ENCODE peak calls at places on chromosomes 4 and X, in ten cellular contexts. One of them, this sample, is unnamed.

GRCh38 chrX:13499736-13500135 is 69.7 kb upstream of the EGFL6 start:
- DNase-seq in LNCaP clone FGC: no peak
- DNase-seq in AG09309: no peak
- DNase-seq in cardiac muscle cell: no peak
- DNase-seq in AG10803: no peak
- DNase-seq in sigmoid colon: no peak
- DNase-seq in CD4-positive, CD25-positive, alpha-beta regulatory T cell: no peak
- DNase-seq in H1: no peak
- DNase-seq in CD8-positive, alpha-beta T cell: no peak
- DNase-seq in AG04450: no peak
- DNase-seq in this sample: no peak

GRCh38 chr4:133131829-133132485 is 17.1 kb upstream of the PCDH10 start:
- DNase-seq in LNCaP clone FGC: no peak
- DNase-seq in AG09309: no peak
- DNase-seq in cardiac muscle cell: peak; percentile 14
- DNase-seq in AG10803: no peak
- DNase-seq in sigmoid colon: no peak
- DNase-seq in CD4-positive, CD25-positive, alpha-beta regulatory T cell: no peak
- DNase-seq in H1: no peak
- DNase-seq in CD8-positive, alpha-beta T cell: no peak
- DNase-seq in AG04450: no peak
- DNase-seq in this sample: no peak

GRCh38 chr4:187302456-187302855 is 578.8 kb upstream of the FAT1 start:
- DNase-seq in LNCaP clone FGC: no peak
- DNase-seq in AG09309: peak; percentile 46
- DNase-seq in cardiac muscle cell: peak; percentile 52
- DNase-seq in AG10803: peak; percentile 85
- DNase-seq in sigmoid colon: no peak
- DNase-seq in CD4-positive, CD25-positive, alpha-beta regulatory T cell: no peak
- DNase-seq in H1: no peak
- DNase-seq in CD8-positive, alpha-beta T cell: no peak
- DNase-seq in AG04450: no peak
- DNase-seq in this sample: no peak

GRCh38 chrX:3377560-3377959 is 31.1 kb upstream of the MXRA5 start:
- DNase-seq in LNCaP clone FGC: no peak
- DNase-seq in AG09309: no peak
- DNase-seq in cardiac muscle cell: no peak
- DNase-seq in AG10803: no peak
- DNase-seq in sigmoid colon: no peak
- DNase-seq in CD4-positive, CD25-positive, alpha-beta regulatory T cell: no peak
- DNase-seq in H1: no peak
- DNase-seq in CD8-positive, alpha-beta T cell: no peak
- DNase-seq in AG04450: no peak
- DNase-seq in this sample: no peak

GRCh38 chrX:13087322-13088154 is 43.1 kb upstream of the FAM9C start:
- DNase-seq in LNCaP clone FGC: no peak
- DNase-seq in AG09309: no peak
- DNase-seq in cardiac muscle cell: peak; percentile 55
- DNase-seq in AG10803: peak; percentile 57
- DNase-seq in sigmoid colon: no peak
- DNase-seq in CD4-positive, CD25-positive, alpha-beta regulatory T cell: peak; percentile 63
- DNase-seq in H1: no peak
- DNase-seq in CD8-positive, alpha-beta T cell: peak; percentile 62
- DNase-seq in AG04450: no peak
- DNase-seq in this sample: no peak

GRCh38 chr4:90951037-90951436 is 823.8 kb downstream of the CCSER1 start:
- DNase-seq in LNCaP clone FGC: peak; percentile 83
- DNase-seq in AG09309: no peak
- DNase-seq in cardiac muscle cell: peak; percentile 51
- DNase-seq in AG10803: no peak
- DNase-seq in sigmoid colon: no peak
- DNase-seq in CD4-positive, CD25-positive, alpha-beta regulatory T cell: no peak
- DNase-seq in H1: no peak
- DNase-seq in CD8-positive, alpha-beta T cell: no peak
- DNase-seq in AG04450: peak; percentile 15
- DNase-seq in this sample: no peak

GRCh38 chr4:7584760-7585159 is 150.0 kb upstream of the PSAPL1 start:
- DNase-seq in LNCaP clone FGC: no peak
- DNase-seq in AG09309: no peak
- DNase-seq in cardiac muscle cell: no peak
- DNase-seq in AG10803: no peak
- DNase-seq in sigmoid colon: no peak
- DNase-seq in CD4-positive, CD25-positive, alpha-beta regulatory T cell: no peak
- DNase-seq in H1: no peak
- DNase-seq in CD8-positive, alpha-beta T cell: no peak
- DNase-seq in AG04450: no peak
- DNase-seq in this sample: no peak

GRCh38 chr4:113112341-113112978 is 63.0 kb downstream of the ANK2 start:
- DNase-seq in LNCaP clone FGC: no peak
- DNase-seq in AG09309: no peak
- DNase-seq in cardiac muscle cell: no peak
- DNase-seq in AG10803: no peak
- DNase-seq in sigmoid colon: no peak
- DNase-seq in CD4-positive, CD25-positive, alpha-beta regulatory T cell: no peak
- DNase-seq in H1: no peak
- DNase-seq in CD8-positive, alpha-beta T cell: no peak
- DNase-seq in AG04450: no peak
- DNase-seq in this sample: no peak

GRCh38 chr4:8916251-8916913 is 44.7 kb upstream of the HMX1 start:
- DNase-seq in LNCaP clone FGC: no peak
- DNase-seq in AG09309: no peak
- DNase-seq in cardiac muscle cell: no peak
- DNase-seq in AG10803: no peak
- DNase-seq in sigmoid colon: peak; percentile 55
- DNase-seq in CD4-positive, CD25-positive, alpha-beta regulatory T cell: no peak
- DNase-seq in H1: no peak
- DNase-seq in CD8-positive, alpha-beta T cell: peak; percentile 8
- DNase-seq in AG04450: no peak
- DNase-seq in this sample: no peak

GRCh38 chr4:186932196-186932595 is 208.5 kb upstream of the FAT1 start:
- DNase-seq in LNCaP clone FGC: no peak
- DNase-seq in AG09309: no peak
- DNase-seq in cardiac muscle cell: no peak
- DNase-seq in AG10803: no peak
- DNase-seq in sigmoid colon: no peak
- DNase-seq in CD4-positive, CD25-positive, alpha-beta regulatory T cell: no peak
- DNase-seq in H1: no peak
- DNase-seq in CD8-positive, alpha-beta T cell: no peak
- DNase-seq in AG04450: no peak
- DNase-seq in this sample: no peak

GRCh38 chr4:86496094-86497060 is 97.7 kb upstream of the PTPN13 start:
- DNase-seq in LNCaP clone FGC: no peak
- DNase-seq in AG09309: peak; percentile 31
- DNase-seq in cardiac muscle cell: peak; percentile 71
- DNase-seq in AG10803: peak; percentile 63
- DNase-seq in sigmoid colon: no peak
- DNase-seq in CD4-positive, CD25-positive, alpha-beta regulatory T cell: no peak
- DNase-seq in H1: no peak
- DNase-seq in CD8-positive, alpha-beta T cell: no peak
- DNase-seq in AG04450: peak; percentile 6
- DNase-seq in this sample: no peak

GRCh38 chr4:2041234-2042130 is 17.6 kb upstream of the NAT8L start:
- DNase-seq in LNCaP clone FGC: peak; percentile 15
- DNase-seq in AG09309: peak; percentile 3
- DNase-seq in cardiac muscle cell: peak; percentile 80
- DNase-seq in AG10803: peak; percentile 56
- DNase-seq in sigmoid colon: peak; percentile 82
- DNase-seq in CD4-positive, CD25-positive, alpha-beta regulatory T cell: peak; percentile 65
- DNase-seq in H1: peak; percentile 70
- DNase-seq in CD8-positive, alpha-beta T cell: peak; percentile 78
- DNase-seq in AG04450: peak; percentile 15
- DNase-seq in this sample: peak; percentile 90

GRCh38 chr4:2042947-2043395 is 16.2 kb upstream of the NAT8L start:
- DNase-seq in LNCaP clone FGC: no peak
- DNase-seq in AG09309: no peak
- DNase-seq in cardiac muscle cell: no peak
- DNase-seq in AG10803: no peak
- DNase-seq in sigmoid colon: no peak
- DNase-seq in CD4-positive, CD25-positive, alpha-beta regulatory T cell: no peak
- DNase-seq in H1: no peak
- DNase-seq in CD8-positive, alpha-beta T cell: no peak
- DNase-seq in AG04450: no peak
- DNase-seq in this sample: no peak

GRCh38 chr4:2043396-2044118 is 15.6 kb upstream of the NAT8L start:
- DNase-seq in LNCaP clone FGC: no peak
- DNase-seq in AG09309: no peak
- DNase-seq in cardiac muscle cell: no peak
- DNase-seq in AG10803: no peak
- DNase-seq in sigmoid colon: no peak
- DNase-seq in CD4-positive, CD25-positive, alpha-beta regulatory T cell: no peak
- DNase-seq in H1: no peak
- DNase-seq in CD8-positive, alpha-beta T cell: no peak
- DNase-seq in AG04450: no peak
- DNase-seq in this sample: no peak

GRCh38 chr4:2042207-2042946 is 16.8 kb upstream of the NAT8L start:
- DNase-seq in LNCaP clone FGC: no peak
- DNase-seq in AG09309: no peak
- DNase-seq in cardiac muscle cell: no peak
- DNase-seq in AG10803: no peak
- DNase-seq in sigmoid colon: no peak
- DNase-seq in CD4-positive, CD25-positive, alpha-beta regulatory T cell: no peak
- DNase-seq in H1: no peak
- DNase-seq in CD8-positive, alpha-beta T cell: peak; percentile 37
- DNase-seq in AG04450: no peak
- DNase-seq in this sample: peak; percentile 86

GRCh38 chr4:2040391-2041233 is 18.5 kb upstream of the NAT8L start:
- DNase-seq in LNCaP clone FGC: no peak
- DNase-seq in AG09309: no peak
- DNase-seq in cardiac muscle cell: no peak
- DNase-seq in AG10803: no peak
- DNase-seq in sigmoid colon: no peak
- DNase-seq in CD4-positive, CD25-positive, alpha-beta regulatory T cell: no peak
- DNase-seq in H1: no peak
- DNase-seq in CD8-positive, alpha-beta T cell: no peak
- DNase-seq in AG04450: no peak
- DNase-seq in this sample: peak; percentile 81
- H3K4me3 ChIP-seq in LNCaP clone FGC: peak overlapping the region; percentile 73
- H3K4me3 ChIP-seq in AG09309: peak overlapping the region; percentile 92
- H3K4me3 ChIP-seq in cardiac muscle cell: peak overlapping the region; percentile 81
- H3K4me3 ChIP-seq in AG10803: no peak overlapping the region
- H3K4me3 ChIP-seq in sigmoid colon: peak overlapping the region; percentile 53
- H3K4me3 ChIP-seq in CD4-positive, CD25-positive, alpha-beta regulatory T cell: no peak overlapping the region
- H3K4me3 ChIP-seq in H1: peak overlapping the region; percentile 48
- H3K4me3 ChIP-seq in CD8-positive, alpha-beta T cell: peak overlapping the region; percentile 80
- H3K4me3 ChIP-seq in AG04450: no peak overlapping the region
- H3K4me3 ChIP-seq in this sample: peak overlapping the region; percentile 52

GRCh38 chr4:109820563-109820962 is 5.0 kb downstream of the GAR1 start:
- DNase-seq in LNCaP clone FGC: no peak
- DNase-seq in AG09309: peak; percentile 3
- DNase-seq in cardiac muscle cell: peak; percentile 87
- DNase-seq in AG10803: peak; percentile 63
- DNase-seq in sigmoid colon: no peak
- DNase-seq in CD4-positive, CD25-positive, alpha-beta regulatory T cell: no peak
- DNase-seq in H1: no peak
- DNase-seq in CD8-positive, alpha-beta T cell: no peak
- DNase-seq in AG04450: no peak
- DNase-seq in this sample: no peak

GRCh38 chr4:109815151-109816081 is at the start of gene GAR1:
- DNase-seq in LNCaP clone FGC: peak; percentile 89
- DNase-seq in AG09309: peak; percentile 61
- DNase-seq in cardiac muscle cell: peak; percentile 95
- DNase-seq in AG10803: peak; percentile 86
- DNase-seq in sigmoid colon: peak; percentile 94
- DNase-seq in CD4-positive, CD25-positive, alpha-beta regulatory T cell: peak; percentile 85
- DNase-seq in H1: peak; percentile 91
- DNase-seq in CD8-positive, alpha-beta T cell: peak; percentile 87
- DNase-seq in AG04450: peak; percentile 77
- DNase-seq in this sample: peak; percentile 95

GRCh38 chr4:109816082-109816442 is 500 bp downstream of the GAR1 start:
- DNase-seq in LNCaP clone FGC: no peak
- DNase-seq in AG09309: no peak
- DNase-seq in cardiac muscle cell: no peak
- DNase-seq in AG10803: no peak
- DNase-seq in sigmoid colon: no peak
- DNase-seq in CD4-positive, CD25-positive, alpha-beta regulatory T cell: peak; percentile 33
- DNase-seq in H1: no peak
- DNase-seq in CD8-positive, alpha-beta T cell: peak; percentile 42
- DNase-seq in AG04450: no peak
- DNase-seq in this sample: no peak

GRCh38 chr4:109818268-109818667 is 2.7 kb downstream of the GAR1 start:
- DNase-seq in LNCaP clone FGC: no peak
- DNase-seq in AG09309: no peak
- DNase-seq in cardiac muscle cell: no peak
- DNase-seq in AG10803: no peak
- DNase-seq in sigmoid colon: no peak
- DNase-seq in CD4-positive, CD25-positive, alpha-beta regulatory T cell: no peak
- DNase-seq in H1: no peak
- DNase-seq in CD8-positive, alpha-beta T cell: no peak
- DNase-seq in AG04450: no peak
- DNase-seq in this sample: no peak

DNA sequence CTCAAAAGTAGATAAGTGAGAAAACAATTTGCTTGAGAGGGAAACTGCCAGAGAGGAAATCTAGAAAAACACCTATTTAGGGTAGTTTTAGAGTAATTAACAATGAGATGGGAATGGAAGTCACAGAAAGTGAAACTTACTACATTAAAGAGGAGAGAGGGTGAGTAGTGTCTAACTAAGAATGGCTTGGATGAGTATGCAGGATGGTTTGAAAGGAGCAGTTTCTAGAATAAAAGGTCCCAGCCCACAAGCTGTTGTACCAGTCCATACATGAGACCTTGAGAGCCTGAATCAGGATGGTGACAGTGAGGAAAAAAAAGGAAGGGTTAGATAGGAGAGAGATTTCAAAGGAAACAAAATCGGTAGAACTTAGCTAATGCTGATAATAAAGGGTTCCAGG is 1.3 kb downstream of the GAR1 start:
- DNase-seq in LNCaP clone FGC: no peak
- DNase-seq in AG09309: no peak
- DNase-seq in cardiac muscle cell: no peak
- DNase-seq in AG10803: no peak
- DNase-seq in sigmoid colon: no peak
- DNase-seq in CD4-positive, CD25-positive, alpha-beta regulatory T cell: no peak
- DNase-seq in H1: no peak
- DNase-seq in CD8-positive, alpha-beta T cell: no peak
- DNase-seq in AG04450: no peak
- DNase-seq in this sample: no peak
- H3K4me3 ChIP-seq in LNCaP clone FGC: peak overlapping the region; percentile 78
- H3K4me3 ChIP-seq in AG09309: no peak overlapping the region
- H3K4me3 ChIP-seq in cardiac muscle cell: peak overlapping the region; percentile 52
- H3K4me3 ChIP-seq in AG10803: peak overlapping the region; percentile 82
- H3K4me3 ChIP-seq in sigmoid colon: no peak overlapping the region
- H3K4me3 ChIP-seq in CD4-positive, CD25-positive, alpha-beta regulatory T cell: peak overlapping the region; percentile 98
- H3K4me3 ChIP-seq in H1: peak overlapping the region; percentile 98
- H3K4me3 ChIP-seq in CD8-positive, alpha-beta T cell: no peak overlapping the region
- H3K4me3 ChIP-seq in AG04450: peak overlapping the region; percentile 96
- H3K4me3 ChIP-seq in this sample: peak overlapping the region; percentile 84

GRCh38 chr4:109432203-109432602 is 1.4 kb upstream of the SEC24B start:
- DNase-seq in LNCaP clone FGC: no peak
- DNase-seq in AG09309: no peak
- DNase-seq in cardiac muscle cell: no peak
- DNase-seq in AG10803: no peak
- DNase-seq in sigmoid colon: no peak
- DNase-seq in CD4-positive, CD25-positive, alpha-beta regulatory T cell: no peak
- DNase-seq in H1: no peak
- DNase-seq in CD8-positive, alpha-beta T cell: no peak
- DNase-seq in AG04450: no peak
- DNase-seq in this sample: no peak
- H3K4me3 ChIP-seq in LNCaP clone FGC: peak overlapping the region; percentile 62
- H3K4me3 ChIP-seq in AG09309: no peak overlapping the region
- H3K4me3 ChIP-seq in cardiac muscle cell: no peak overlapping the region
- H3K4me3 ChIP-seq in AG10803: peak overlapping the region; percentile 81
- H3K4me3 ChIP-seq in sigmoid colon: no peak overlapping the region
- H3K4me3 ChIP-seq in CD4-positive, CD25-positive, alpha-beta regulatory T cell: peak overlapping the region; percentile 85
- H3K4me3 ChIP-seq in H1: no peak overlapping the region
- H3K4me3 ChIP-seq in CD8-positive, alpha-beta T cell: no peak overlapping the region
- H3K4me3 ChIP-seq in AG04450: no peak overlapping the region
- H3K4me3 ChIP-seq in this sample: no peak overlapping the region

GRCh38 chrX:106457802-106458201 is 154.0 kb upstream of the RADX start:
- DNase-seq in LNCaP clone FGC: no peak
- DNase-seq in AG09309: no peak
- DNase-seq in cardiac muscle cell: no peak
- DNase-seq in AG10803: no peak
- DNase-seq in sigmoid colon: no peak
- DNase-seq in CD4-positive, CD25-positive, alpha-beta regulatory T cell: no peak
- DNase-seq in H1: no peak
- DNase-seq in CD8-positive, alpha-beta T cell: no peak
- DNase-seq in AG04450: no peak
- DNase-seq in this sample: no peak
- H3K4me3 ChIP-seq in LNCaP clone FGC: no peak overlapping the region
- H3K4me3 ChIP-seq in AG09309: no peak overlapping the region
- H3K4me3 ChIP-seq in cardiac muscle cell: no peak overlapping the region
- H3K4me3 ChIP-seq in AG10803: no peak overlapping the region
- H3K4me3 ChIP-seq in sigmoid colon: no peak overlapping the region
- H3K4me3 ChIP-seq in CD4-positive, CD25-positive, alpha-beta regulatory T cell: no peak overlapping the region
- H3K4me3 ChIP-seq in H1: no peak overlapping the region
- H3K4me3 ChIP-seq in CD8-positive, alpha-beta T cell: no peak overlapping the region
- H3K4me3 ChIP-seq in AG04450: no peak overlapping the region
- H3K4me3 ChIP-seq in this sample: no peak overlapping the region

This sample was measured in left lung.